ENCODE peak calls at places on chromosomes 7 and 10, in six cellular contexts. G is fibroblast of villous mesenchyme; N is astrocyte of the spinal cord; C is CD8-positive, alpha-beta T cell; T is heart right ventricle; R is choroid plexus epithelial cell. A is an unnamed sample.

GRCh38 chr10:68559872-68560200 is 301 bp upstream of the TET1 start:
- DNase-seq in T (no peak), N (peak), G (peak), R (no peak), C (peak), A (no peak)

GRCh38 chr7:74598558-74598957 is 59.0 kb upstream of the GTF2I start:
- DNase-seq in N (peak), T (no peak), G (no peak), C (no peak), R (no peak), A (peak)

GRCh38 chr7:151404216-151405011 is 5.4 kb downstream of the WDR86 start:
- DNase-seq in C (no peak), N (peak), G (peak), R (peak), T (no peak), A (peak)

GRCh38 chr7:32161708-32162107 is 91.5 kb upstream of the PDE1C start:
- DNase-seq in R (peak), N (peak), C (no peak), T (no peak), G (peak), A (peak)

GRCh38 chr7:43152696-43153095 is 40.2 kb downstream of the HECW1 start:
- DNase-seq in T (no peak), C (no peak), N (no peak), R (no peak), G (no peak), A (no peak)

GRCh38 chr7:29146082-29146706 is at the start of gene CPVL:
- DNase-seq in T (peak), R (no peak), C (no peak), N (no peak), G (no peak), A (no peak)

GRCh38 chr7:151812967-151813366 is 63.9 kb downstream of the PRKAG2 start:
- DNase-seq in G (no peak), T (no peak), N (no peak), R (no peak), C (no peak), A (no peak)

GRCh38 chr10:80201592-80202256 is 3.6 kb downstream of the ANXA11 start:
- DNase-seq in T (no peak), C (no peak), G (no peak), N (no peak), R (no peak), A (no peak)

GRCh38 chr10:122198631-122199030 is 72.5 kb upstream of the BTBD16 start:
- DNase-seq in T (no peak), N (no peak), G (no peak), R (no peak), C (no peak), A (no peak)

GRCh38 chr10:31098091-31098490 is 66.4 kb upstream of the ZNF438 start:
- DNase-seq in N (no peak), G (no peak), R (peak), C (no peak), T (no peak), A (no peak)

GRCh38 chr10:86103391-86104101 is 263.0 kb downstream of the GRID1 start:
- DNase-seq in T (no peak), C (no peak), G (no peak), R (no peak), N (no peak), A (no peak)

GRCh38 chr7:2729893-2730716 is 42.1 kb downstream of the AMZ1 start:
- DNase-seq in R (no peak), C (no peak), T (no peak), G (no peak), N (peak), A (no peak)

GRCh38 chr7:107446531-107446930 is 23.3 kb upstream of the GPR22 start:
- DNase-seq in N (peak), T (no peak), R (peak), G (no peak), C (no peak), A (peak)

GRCh38 chr7:146090023-146090645 is 26.5 kb upstream of the CNTNAP2 start:
- DNase-seq in G (no peak), R (peak), C (no peak), N (peak), T (no peak), A (peak)

GRCh38 chr10:62814901-62815372 is 1.2 kb downstream of the EGR2 start:
- DNase-seq in T (peak), G (peak), C (peak), N (no peak), R (peak), A (no peak)

GRCh38 chr7:37671871-37672270 is 11.7 kb upstream of the GPR141 start:
- DNase-seq in C (no peak), T (no peak), G (no peak), R (no peak), N (no peak), A (no peak)

GRCh38 chr10:92303096-92303495 is 12.1 kb downstream of the MARCHF5 start:
- DNase-seq in C (no peak), G (no peak), T (no peak), N (no peak), R (no peak), A (no peak)
- H3K4me3 ChIP-seq in C (no peak), G (no peak), T (no peak), N (no peak), R (no peak), A (no peak)

DNA sequence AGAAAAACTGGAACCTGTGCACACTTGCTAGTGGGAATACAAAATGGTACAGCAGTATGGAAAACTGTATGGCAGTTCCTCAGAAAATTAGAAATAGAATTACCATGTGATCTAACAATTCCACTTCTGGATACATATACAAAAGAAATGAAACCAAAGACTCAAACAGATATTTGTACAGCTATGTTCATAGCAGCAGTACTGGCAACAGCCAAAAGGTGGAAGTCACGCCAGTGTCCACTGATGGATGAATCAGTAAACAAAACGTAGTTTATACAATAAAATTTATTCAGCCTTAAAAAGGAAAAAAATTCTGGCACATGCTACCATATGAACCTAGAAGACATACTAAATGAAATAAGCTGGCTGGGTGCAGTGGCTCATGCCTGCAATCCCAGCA is 23.0 kb downstream of the IDE start:
- DNase-seq in T (no peak), N (no peak), R (peak), G (no peak), C (no peak), A (no peak)
- TF ChIP-seq CTCF in T (no peak), N (no peak), R (peak), G (peak), C (no peak), A (no peak)

GRCh38 chr10:18501610-18502009 is 149.8 kb downstream of the NSUN6 start:
- DNase-seq in R (no peak), T (no peak), G (no peak), C (no peak), N (no peak), A (no peak)
- H3K4me3 ChIP-seq in R (no peak), T (no peak), G (no peak), C (no peak), N (no peak), A (no peak)

DNA sequence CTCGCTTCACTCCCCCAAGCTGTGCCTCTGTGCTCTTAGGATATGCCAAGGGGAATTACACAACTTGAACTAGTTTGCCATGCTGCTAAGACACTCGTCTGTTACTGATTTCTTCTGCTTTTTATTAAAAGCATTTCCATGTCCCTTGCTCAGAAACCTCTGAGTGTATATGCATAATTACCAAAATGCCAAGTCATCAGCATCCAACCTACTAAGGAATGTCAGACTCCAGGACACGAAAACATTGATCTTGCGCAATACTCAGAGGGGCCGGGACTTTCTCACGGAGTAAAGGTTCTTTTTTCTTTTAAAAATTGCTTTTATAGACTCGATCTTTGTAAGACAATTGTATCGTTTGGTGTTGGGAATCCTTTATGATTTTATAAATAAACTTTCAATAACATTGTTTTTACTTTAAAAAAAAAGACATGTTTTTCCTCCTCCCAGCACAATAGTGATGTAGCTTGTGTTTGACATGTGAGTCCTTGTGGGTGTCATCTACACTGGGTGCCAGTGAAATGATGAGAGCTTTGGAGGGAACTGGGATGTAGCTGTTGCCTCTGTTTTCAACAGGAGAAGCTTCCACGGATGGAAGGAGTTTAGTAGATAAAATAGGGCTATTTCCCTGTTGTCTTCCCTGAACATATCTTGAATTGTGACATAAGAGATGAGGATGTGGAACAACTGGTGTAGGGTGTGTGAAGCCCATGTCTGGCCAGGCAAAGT is 43.6 kb downstream of the CNNM1 start:
- DNase-seq in R (peak), G (peak), C (no peak), N (no peak), T (no peak), A (peak)
- TF ChIP-seq CTCF in R (no peak), G (no peak), C (no peak), N (no peak), T (no peak), A (no peak)

DNA sequence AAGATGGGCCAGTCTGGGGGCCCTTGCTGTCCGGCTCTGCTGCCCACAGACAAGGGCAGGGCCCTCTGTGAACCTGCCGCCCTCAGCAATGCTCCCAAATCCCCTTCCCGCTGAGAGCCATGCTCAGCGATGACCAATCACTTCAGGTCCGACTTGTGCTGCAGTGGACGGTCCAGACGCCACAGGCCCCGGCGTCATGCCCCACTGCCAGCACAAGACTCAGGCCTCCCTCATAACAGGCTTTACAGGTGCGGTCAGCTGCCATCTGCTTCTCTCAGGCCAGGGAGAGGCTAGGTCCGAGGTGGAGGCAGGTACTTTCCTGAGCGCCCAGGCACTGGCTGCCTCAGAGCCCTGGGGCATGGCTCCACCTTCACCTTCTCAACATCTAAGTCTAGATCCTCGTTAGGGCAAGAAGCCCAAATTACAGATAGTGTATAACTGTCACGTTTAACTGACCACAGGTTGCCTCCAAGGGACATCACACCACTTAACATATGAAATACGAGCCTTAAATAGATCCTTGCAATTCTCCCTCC is 393.2 kb downstream of the PTPRN2 start:
- DNase-seq in N (no peak), G (no peak), T (no peak), R (no peak), C (no peak), A (no peak)
- H3K4me3 ChIP-seq in N (no peak), G (no peak), T (no peak), R (no peak), C (no peak), A (no peak)

A was measured in fibroblast of mammary gland.